ENCODE peak calls at places on chromosomes 6 and 20, in seven cellular contexts. R is COR-L47, D is GM10248, Q is amygdala, G is DMS153, W is ELF-1, O is renal cortical epithelial cell. T is an unnamed sample.

GRCh38 chr20:21183722-21184121 is 57.8 kb downstream of the KIZ start:
- DNase-seq in W (no peak), D (no peak), Q (no peak), R (no peak), G (no peak), O (no peak), T (no peak)

GRCh38 chr6:50449128-50449527 is 264.2 kb upstream of the TFAP2D start:
- DNase-seq in Q (no peak), W (no peak), R (no peak), O (no peak), D (no peak), G (no peak), T (no peak)

GRCh38 chr6:52213127-52213526 is 27.0 kb downstream of the IL17A start:
- DNase-seq in Q (no peak), R (no peak), D (no peak), G (no peak), W (no peak), O (no peak), T (no peak)

GRCh38 chr6:337782-338464 is 45.6 kb downstream of the DUSP22 start:
- DNase-seq in G (no peak), R (no peak), D (no peak), O (no peak), Q (no peak), W (no peak), T (no peak)

GRCh38 chr6:4394786-4395185 is 259.4 kb upstream of the ECI2 start:
- DNase-seq in D (no peak), O (no peak), Q (no peak), G (peak), R (no peak), W (peak), T (no peak)

GRCh38 chr6:41716516-41717446 is 18.6 kb downstream of the TFEB start:
- DNase-seq in W (no peak), D (no peak), G (no peak), O (no peak), Q (no peak), R (peak), T (no peak)

GRCh38 chr6:17485181-17485580 is 91.8 kb downstream of the CAP2 start:
- DNase-seq in R (no peak), G (no peak), Q (no peak), D (no peak), W (no peak), O (no peak), T (no peak)

GRCh38 chr6:42978487-42978792 is 541 bp downstream of the PEX6 start:
- DNase-seq in O (no peak), W (peak), Q (peak), D (no peak), G (no peak), R (no peak), T (peak)

GRCh38 chr20:50913976-50914375 is 17.3 kb downstream of the ADNP start:
- DNase-seq in D (no peak), Q (no peak), W (no peak), G (no peak), O (peak), R (no peak), T (no peak)

GRCh38 chr6:69802995-69803394 is 6.2 kb upstream of the LMBRD1 start:
- DNase-seq in R (no peak), Q (no peak), W (no peak), D (no peak), O (no peak), G (no peak), T (no peak)

GRCh38 chr6:149044394-149044965 is 273.0 kb upstream of the TAB2 start:
- DNase-seq in R (no peak), G (no peak), O (no peak), Q (no peak), W (no peak), D (no peak), T (no peak)

GRCh38 chr6:141265748-141266647 is 866.7 kb upstream of the GJE1 start:
- DNase-seq in R (no peak), Q (no peak), O (peak), D (no peak), W (no peak), G (no peak), T (no peak)

GRCh38 chr20:51389543-51389924 is 153.0 kb downstream of the NFATC2 start:
- DNase-seq in O (no peak), R (no peak), W (no peak), G (no peak), Q (no peak), D (no peak), T (no peak)